ENCODE peak calls at places on chromosomes 5 and 9, in seven cellular contexts. W is HCT116, S is SK-N-SH, U is H1, H is GM12878, N is K562, Y is HepG2. K is an unnamed sample.

GRCh38 chr9:85487872-85488271 is 253.9 kb downstream of the AGTPBP1 start:
- DNase-seq in W (no peak), S (no peak), U (peak; percentile 23), H (no peak), N (no peak), Y (no peak), K (no peak)

GRCh38 chr5:181111010-181111409 is 20.0 kb downstream of the OR2V1 start:
- DNase-seq in W (no peak), S (no peak), U (no peak), H (no peak), N (no peak), Y (no peak), K (no peak)

GRCh38 chr5:17185776-17186175 is 31.7 kb upstream of the BASP1 start:
- DNase-seq in W (no peak), S (no peak), U (no peak), H (no peak), N (no peak), Y (no peak), K (no peak)

GRCh38 chr5:170275376-170275994 is 22.1 kb downstream of the LCP2 start:
- DNase-seq in W (no peak), S (no peak), U (no peak), H (no peak), N (no peak), Y (no peak), K (no peak)

GRCh38 chr5:142012186-142012785 is 541 bp downstream of the GNPDA1 start:
- DNase-seq in W (peak; percentile 48), S (peak; percentile 71), U (peak; percentile 86), H (no peak), N (peak; percentile 55), Y (peak; percentile 9), K (peak; percentile 54)

GRCh38 chr9:131324736-131325679 is 35.5 kb downstream of the PLPP7 start:
- DNase-seq in W (no peak), S (no peak), U (no peak), H (no peak), N (no peak), Y (no peak), K (no peak)

GRCh38 chr9:4306066-4306787 is 6.4 kb upstream of the GLIS3 start:
- DNase-seq in W (no peak), S (no peak), U (no peak), H (no peak), N (no peak), Y (peak; percentile 71), K (no peak)

GRCh38 chr9:36499156-36499886 is 73.4 kb upstream of the MELK start:
- DNase-seq in W (no peak), S (peak; percentile 73), U (no peak), H (no peak), N (no peak), Y (no peak), K (no peak)

GRCh38 chr9:136673970-136674785 is 11.5 kb downstream of the EGFL7 start:
- DNase-seq in W (no peak), S (no peak), U (no peak), H (no peak), N (no peak), Y (no peak), K (no peak)

GRCh38 chr5:168472329-168472728 is 13.9 kb upstream of the RARS1 start:
- DNase-seq in W (no peak), S (no peak), U (no peak), H (no peak), N (no peak), Y (no peak), K (peak; percentile 36)

GRCh38 chr5:103259705-103260355 is 1.3 kb downstream of the MACIR start:
- DNase-seq in W (no peak), S (no peak), U (peak; percentile 63), H (no peak), N (peak; percentile 19), Y (peak; percentile 19), K (peak; percentile 60)

GRCh38 chr9:19946446-19947109 is 157.7 kb upstream of the SLC24A2 start:
- DNase-seq in W (no peak), S (peak; percentile 57), U (no peak), H (no peak), N (no peak), Y (no peak), K (no peak)

GRCh38 chr5:59559323-59559722 is 334.2 kb downstream of the PDE4D start:
- DNase-seq in W (no peak), S (no peak), U (no peak), H (no peak), N (no peak), Y (no peak), K (no peak)

GRCh38 chr5:109656829-109657228 is 32.9 kb upstream of the MAN2A1 start:
- DNase-seq in W (no peak), S (no peak), U (no peak), H (no peak), N (peak; percentile 23), Y (no peak), K (no peak)

GRCh38 chr9:76704601-76705204 is 59.5 kb upstream of the PCA3 start:
- DNase-seq in W (peak; percentile 80), S (peak; percentile 39), U (no peak), H (peak; percentile 20), N (peak; percentile 19), Y (peak; percentile 58), K (peak; percentile 25)

GRCh38 chr5:99928490-99928889 is 606.7 kb upstream of the FAM174A start:
- DNase-seq in W (no peak), S (no peak), U (no peak), H (no peak), N (no peak), Y (no peak), K (no peak)

GRCh38 chr9:110140276-110140675 is 67.7 kb downstream of the C9orf152 start:
- DNase-seq in W (no peak), S (no peak), U (no peak), H (no peak), N (no peak), Y (no peak), K (no peak)

GRCh38 chr5:16049766-16050165 is 129.8 kb downstream of the MARCHF11 start:
- DNase-seq in W (no peak), S (no peak), U (no peak), H (no peak), N (no peak), Y (no peak), K (no peak)

GRCh38 chr5:122741681-122742080 is 33.2 kb upstream of the SNX2 start:
- DNase-seq in W (no peak), S (no peak), U (no peak), H (no peak), N (no peak), Y (no peak), K (no peak)
- TF ChIP-seq JUND in W (no peak), S (no peak), U (no peak), H (no peak), N (no peak), Y (no peak), K (no peak)

DNA sequence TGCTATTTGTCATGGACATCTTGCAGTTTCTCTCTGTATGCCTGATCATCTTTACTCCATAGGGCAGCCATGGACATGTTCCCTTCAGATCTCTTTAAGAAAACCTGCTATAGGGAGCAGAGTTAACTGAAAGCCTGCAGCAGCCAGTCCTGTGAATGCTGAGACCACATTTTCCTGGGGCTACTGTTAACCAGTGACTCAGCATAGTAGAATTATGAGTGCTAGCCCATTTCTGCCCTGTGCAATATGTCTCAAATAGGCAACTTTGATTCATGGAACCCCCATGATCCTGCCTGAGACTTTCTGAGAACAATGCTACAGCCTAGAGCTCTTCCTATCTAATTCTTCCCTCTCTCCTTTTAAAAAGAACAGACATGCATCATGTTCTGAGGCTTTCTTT is 624.2 kb downstream of the CHSY3 start:
- DNase-seq in W (no peak), S (no peak), U (no peak), H (no peak), N (no peak), Y (no peak), K (no peak)
- TF ChIP-seq JUND in W (no peak), S (peak; percentile 14), U (no peak), H (no peak), N (no peak), Y (no peak), K (no peak)

GRCh38 chr9:25600501-25600900 is 77.7 kb downstream of the TUSC1 start:
- DNase-seq in W (no peak), S (no peak), U (no peak), H (no peak), N (no peak), Y (no peak), K (no peak)

GRCh38 chr9:25603106-25603505 is 75.1 kb downstream of the TUSC1 start:
- DNase-seq in W (no peak), S (no peak), U (no peak), H (no peak), N (no peak), Y (no peak), K (no peak)

DNA sequence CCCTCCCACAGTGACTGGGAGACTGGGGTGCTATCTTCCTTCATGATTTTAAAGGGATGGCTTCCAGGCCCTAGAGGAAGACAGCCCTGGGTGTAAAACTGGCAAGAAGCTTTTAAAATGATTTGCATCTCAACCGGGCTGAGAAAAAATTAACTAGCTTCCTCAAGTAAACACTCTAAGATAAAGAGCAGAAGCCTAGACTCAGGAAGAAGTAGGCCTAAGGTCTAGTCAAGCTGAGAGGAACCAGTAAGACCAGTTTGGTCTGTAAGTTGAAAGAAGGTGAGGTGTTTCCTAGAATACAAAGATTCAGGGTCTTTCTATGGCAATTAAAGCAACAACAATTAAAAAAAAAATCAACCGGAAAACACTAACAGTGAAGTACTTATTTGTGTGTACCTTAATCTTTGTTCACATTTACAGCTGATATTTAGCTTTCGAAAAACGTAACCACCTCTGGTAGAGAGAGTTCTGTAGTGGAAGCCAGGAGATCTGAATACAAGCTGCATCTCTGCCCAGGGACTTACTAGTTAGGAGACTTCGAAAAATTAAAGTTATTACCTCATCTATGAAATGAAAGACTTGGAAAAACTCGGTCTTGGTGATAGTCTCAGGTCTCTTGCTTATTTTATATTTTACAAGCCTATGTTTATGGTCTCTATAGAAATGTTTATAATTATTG is 75.7 kb downstream of the TUSC1 start:
- DNase-seq in W (no peak), S (no peak), U (no peak), H (no peak), N (no peak), Y (no peak), K (peak; percentile 5)
- TF ChIP-seq JUND in W (no peak), S (no peak), U (no peak), H (no peak), N (no peak), Y (no peak), K (no peak)

GRCh38 chr5:67106626-67107342 is 89.8 kb downstream of the CD180 start:
- DNase-seq in W (no peak), S (no peak), U (no peak), H (no peak), N (no peak), Y (no peak), K (no peak)

GRCh38 chr5:67100301-67100700 is 96.3 kb downstream of the CD180 start:
- DNase-seq in W (no peak), S (no peak), U (no peak), H (no peak), N (no peak), Y (no peak), K (no peak)

GRCh38 chr5:67102708-67103107 is 93.9 kb downstream of the CD180 start:
- DNase-seq in W (no peak), S (no peak), U (no peak), H (no peak), N (no peak), Y (no peak), K (no peak)

GRCh38 chr5:67104859-67105258 is 91.7 kb downstream of the CD180 start:
- DNase-seq in W (no peak), S (peak; percentile 58), U (no peak), H (no peak), N (no peak), Y (no peak), K (no peak)

GRCh38 chr5:67105270-67105669 is 91.3 kb downstream of the CD180 start:
- DNase-seq in W (no peak), S (peak; percentile 51), U (no peak), H (no peak), N (no peak), Y (no peak), K (no peak)
- TF ChIP-seq JUND in W (no peak), S (no peak), U (no peak), H (no peak), N (no peak), Y (no peak), K (no peak)